ENCODE peak calls at places on chromosomes 12 and 14, in ten cellular contexts. One of them, this sample, is unnamed. For H3K4me1, the result is how much of the 10 kb centered on the place peaks cover.

GRCh38 chr14:70831382-70831781 is 22.1 kb upstream of the MAP3K9 start:
- DNase-seq in heart left ventricle: no peak
- DNase-seq in A549: no peak
- DNase-seq in small intestine: no peak
- DNase-seq in ovary: no peak
- DNase-seq in K562: no peak
- DNase-seq in body of pancreas: no peak
- DNase-seq in fibroblast of lung: no peak
- DNase-seq in effector memory CD4-positive, alpha-beta T cell: no peak
- DNase-seq in tibial nerve: no peak
- DNase-seq in this sample: no peak

GRCh38 chr12:19227880-19228210 is 98.3 kb downstream of the PLEKHA5 start:
- DNase-seq in effector memory CD4-positive, alpha-beta T cell: no peak
- DNase-seq in K562: no peak
- DNase-seq in heart left ventricle: no peak
- DNase-seq in ovary: no peak
- DNase-seq in body of pancreas: no peak
- DNase-seq in small intestine: no peak
- DNase-seq in A549: no peak
- DNase-seq in tibial nerve: no peak
- DNase-seq in fibroblast of lung: no peak
- DNase-seq in this sample: no peak

GRCh38 chr12:67471810-67472209 is 176.7 kb upstream of the DYRK2 start:
- DNase-seq in small intestine: no peak
- DNase-seq in tibial nerve: no peak
- DNase-seq in ovary: no peak
- DNase-seq in heart left ventricle: no peak
- DNase-seq in body of pancreas: no peak
- DNase-seq in A549: no peak
- DNase-seq in effector memory CD4-positive, alpha-beta T cell: no peak
- DNase-seq in fibroblast of lung: no peak
- DNase-seq in K562: no peak
- DNase-seq in this sample: peak

GRCh38 chr12:108696111-108696995 is 35.0 kb downstream of the CORO1C start:
- DNase-seq in A549: no peak
- DNase-seq in body of pancreas: no peak
- DNase-seq in fibroblast of lung: peak
- DNase-seq in small intestine: no peak
- DNase-seq in tibial nerve: peak
- DNase-seq in ovary: no peak
- DNase-seq in K562: peak
- DNase-seq in effector memory CD4-positive, alpha-beta T cell: no peak
- DNase-seq in heart left ventricle: no peak
- DNase-seq in this sample: peak

GRCh38 chr12:90013409-90013808 is 304.8 kb upstream of the ATP2B1 start:
- DNase-seq in small intestine: no peak
- DNase-seq in effector memory CD4-positive, alpha-beta T cell: no peak
- DNase-seq in body of pancreas: no peak
- DNase-seq in ovary: no peak
- DNase-seq in fibroblast of lung: no peak
- DNase-seq in K562: no peak
- DNase-seq in A549: no peak
- DNase-seq in tibial nerve: no peak
- DNase-seq in heart left ventricle: no peak
- DNase-seq in this sample: peak

GRCh38 chr14:105862581-105863239 is 336.3 kb downstream of the TMEM121 start:
- DNase-seq in heart left ventricle: peak
- DNase-seq in small intestine: no peak
- DNase-seq in A549: no peak
- DNase-seq in tibial nerve: no peak
- DNase-seq in body of pancreas: no peak
- DNase-seq in effector memory CD4-positive, alpha-beta T cell: no peak
- DNase-seq in K562: no peak
- DNase-seq in fibroblast of lung: no peak
- DNase-seq in ovary: no peak
- DNase-seq in this sample: no peak

GRCh38 chr12:103455020-103455763 is 40.6 kb downstream of the C12orf42 start:
- DNase-seq in body of pancreas: no peak
- DNase-seq in ovary: no peak
- DNase-seq in fibroblast of lung: no peak
- DNase-seq in tibial nerve: no peak
- DNase-seq in heart left ventricle: no peak
- DNase-seq in K562: no peak
- DNase-seq in effector memory CD4-positive, alpha-beta T cell: no peak
- DNase-seq in small intestine: no peak
- DNase-seq in A549: no peak
- DNase-seq in this sample: no peak

GRCh38 chr14:95242870-95243269 is 76.8 kb downstream of the CLMN start:
- DNase-seq in heart left ventricle: no peak
- DNase-seq in effector memory CD4-positive, alpha-beta T cell: no peak
- DNase-seq in A549: no peak
- DNase-seq in small intestine: no peak
- DNase-seq in body of pancreas: peak
- DNase-seq in fibroblast of lung: no peak
- DNase-seq in ovary: no peak
- DNase-seq in tibial nerve: no peak
- DNase-seq in K562: no peak
- DNase-seq in this sample: no peak

GRCh38 chr14:97377550-97377949 is 580.4 kb downstream of the VRK1 start:
- DNase-seq in ovary: no peak
- DNase-seq in fibroblast of lung: no peak
- DNase-seq in tibial nerve: no peak
- DNase-seq in A549: no peak
- DNase-seq in small intestine: no peak
- DNase-seq in effector memory CD4-positive, alpha-beta T cell: no peak
- DNase-seq in K562: no peak
- DNase-seq in body of pancreas: no peak
- DNase-seq in heart left ventricle: no peak
- DNase-seq in this sample: peak

GRCh38 chr12:131642101-131642540 is 68.8 kb upstream of the SFSWAP start:
- DNase-seq in heart left ventricle: no peak
- DNase-seq in A549: peak
- DNase-seq in effector memory CD4-positive, alpha-beta T cell: no peak
- DNase-seq in ovary: no peak
- DNase-seq in tibial nerve: no peak
- DNase-seq in body of pancreas: no peak
- DNase-seq in K562: peak
- DNase-seq in small intestine: no peak
- DNase-seq in fibroblast of lung: no peak
- DNase-seq in this sample: no peak

GRCh38 chr12:78421011-78421410 is 443.6 kb upstream of the SYT1 start:
- DNase-seq in tibial nerve: no peak
- DNase-seq in fibroblast of lung: peak
- DNase-seq in A549: no peak
- DNase-seq in ovary: no peak
- DNase-seq in effector memory CD4-positive, alpha-beta T cell: no peak
- DNase-seq in heart left ventricle: no peak
- DNase-seq in body of pancreas: no peak
- DNase-seq in K562: no peak
- DNase-seq in small intestine: no peak
- DNase-seq in this sample: no peak

GRCh38 chr14:81348086-81348485 is 52.0 kb downstream of the STON2 start:
- DNase-seq in small intestine: no peak
- DNase-seq in K562: no peak
- DNase-seq in effector memory CD4-positive, alpha-beta T cell: no peak
- DNase-seq in A549: no peak
- DNase-seq in body of pancreas: no peak
- DNase-seq in heart left ventricle: no peak
- DNase-seq in fibroblast of lung: no peak
- DNase-seq in ovary: no peak
- DNase-seq in tibial nerve: no peak
- DNase-seq in this sample: no peak

GRCh38 chr12:22262309-22262708 is 72.2 kb downstream of the ST8SIA1 start:
- DNase-seq in body of pancreas: no peak
- DNase-seq in fibroblast of lung: peak
- DNase-seq in ovary: no peak
- DNase-seq in K562: peak
- DNase-seq in effector memory CD4-positive, alpha-beta T cell: no peak
- DNase-seq in tibial nerve: no peak
- DNase-seq in small intestine: no peak
- DNase-seq in A549: no peak
- DNase-seq in heart left ventricle: no peak
- DNase-seq in this sample: no peak

GRCh38 chr14:79596531-79596930 is 614.8 kb downstream of the DIO2 start:
- DNase-seq in A549: no peak
- DNase-seq in K562: no peak
- DNase-seq in tibial nerve: no peak
- DNase-seq in small intestine: no peak
- DNase-seq in body of pancreas: no peak
- DNase-seq in ovary: no peak
- DNase-seq in effector memory CD4-positive, alpha-beta T cell: no peak
- DNase-seq in fibroblast of lung: peak
- DNase-seq in heart left ventricle: no peak
- DNase-seq in this sample: no peak

GRCh38 chr12:96091833-96092232 is 56.4 kb upstream of the LTA4H start:
- DNase-seq in small intestine: no peak
- DNase-seq in K562: no peak
- DNase-seq in heart left ventricle: no peak
- DNase-seq in effector memory CD4-positive, alpha-beta T cell: no peak
- DNase-seq in A549: no peak
- DNase-seq in body of pancreas: no peak
- DNase-seq in fibroblast of lung: no peak
- DNase-seq in tibial nerve: no peak
- DNase-seq in ovary: no peak
- DNase-seq in this sample: no peak

GRCh38 chr14:76715102-76715926 is 46.0 kb upstream of the VASH1 start:
- DNase-seq in K562: peak
- DNase-seq in effector memory CD4-positive, alpha-beta T cell: no peak
- DNase-seq in body of pancreas: no peak
- DNase-seq in heart left ventricle: peak
- DNase-seq in ovary: no peak
- DNase-seq in small intestine: no peak
- DNase-seq in tibial nerve: no peak
- DNase-seq in A549: no peak
- DNase-seq in fibroblast of lung: no peak
- DNase-seq in this sample: no peak

GRCh38 chr12:5808956-5809355 is 136.1 kb downstream of the ANO2 start:
- DNase-seq in small intestine: no peak
- DNase-seq in body of pancreas: no peak
- DNase-seq in A549: no peak
- DNase-seq in K562: no peak
- DNase-seq in ovary: no peak
- DNase-seq in heart left ventricle: no peak
- DNase-seq in effector memory CD4-positive, alpha-beta T cell: no peak
- DNase-seq in tibial nerve: no peak
- DNase-seq in fibroblast of lung: peak
- DNase-seq in this sample: no peak

GRCh38 chr14:94345344-94346072 is 22.4 kb upstream of the SERPINA6 start:
- DNase-seq in effector memory CD4-positive, alpha-beta T cell: no peak
- DNase-seq in body of pancreas: no peak
- DNase-seq in ovary: no peak
- DNase-seq in heart left ventricle: no peak
- DNase-seq in A549: peak
- DNase-seq in small intestine: peak
- DNase-seq in fibroblast of lung: peak
- DNase-seq in tibial nerve: no peak
- DNase-seq in K562: no peak
- DNase-seq in this sample: no peak

GRCh38 chr12:41619705-41620104 is 431.6 kb downstream of the PDZRN4 start:
- DNase-seq in heart left ventricle: no peak
- DNase-seq in A549: no peak
- DNase-seq in ovary: no peak
- DNase-seq in tibial nerve: no peak
- DNase-seq in small intestine: no peak
- DNase-seq in K562: no peak
- DNase-seq in effector memory CD4-positive, alpha-beta T cell: no peak
- DNase-seq in body of pancreas: no peak
- DNase-seq in fibroblast of lung: no peak
- DNase-seq in this sample: no peak

GRCh38 chr12:109860961-109861360 is 19.4 kb downstream of the GLTP start:
- DNase-seq in ovary: no peak
- DNase-seq in tibial nerve: no peak
- DNase-seq in A549: no peak
- DNase-seq in heart left ventricle: no peak
- DNase-seq in K562: no peak
- DNase-seq in body of pancreas: no peak
- DNase-seq in small intestine: no peak
- DNase-seq in fibroblast of lung: no peak
- DNase-seq in effector memory CD4-positive, alpha-beta T cell: no peak
- DNase-seq in this sample: no peak
- H3K27ac ChIP-seq in ovary: no peak
- H3K27ac ChIP-seq in tibial nerve: peak
- H3K27ac ChIP-seq in A549: no peak
- H3K27ac ChIP-seq in heart left ventricle: no peak
- H3K27ac ChIP-seq in K562: no peak
- H3K27ac ChIP-seq in body of pancreas: no peak
- H3K27ac ChIP-seq in small intestine: no peak
- H3K27ac ChIP-seq in fibroblast of lung: no peak
- H3K27ac ChIP-seq in effector memory CD4-positive, alpha-beta T cell: no peak
- H3K27ac ChIP-seq in this sample: no peak

GRCh38 chr14:77988096-77988870 is 181.9 kb upstream of the NRXN3 start:
- DNase-seq in K562: no peak
- DNase-seq in A549: no peak
- DNase-seq in heart left ventricle: no peak
- DNase-seq in body of pancreas: no peak
- DNase-seq in effector memory CD4-positive, alpha-beta T cell: no peak
- DNase-seq in ovary: no peak
- DNase-seq in fibroblast of lung: peak
- DNase-seq in small intestine: no peak
- DNase-seq in tibial nerve: peak
- DNase-seq in this sample: no peak
- H3K4me1 ChIP-seq in K562: under half
- H3K4me1 ChIP-seq in A549: under half
- H3K4me1 ChIP-seq in heart left ventricle: under half
- H3K4me1 ChIP-seq in body of pancreas: under half
- H3K4me1 ChIP-seq in effector memory CD4-positive, alpha-beta T cell: under half
- H3K4me1 ChIP-seq in ovary: under half
- H3K4me1 ChIP-seq in fibroblast of lung: under half
- H3K4me1 ChIP-seq in small intestine: under half
- H3K4me1 ChIP-seq in tibial nerve: under half
- H3K4me1 ChIP-seq in this sample: under half

GRCh38 chr12:11862794-11863193 is 207.9 kb upstream of the BCL2L14 start:
- DNase-seq in heart left ventricle: no peak
- DNase-seq in small intestine: no peak
- DNase-seq in A549: no peak
- DNase-seq in K562: no peak
- DNase-seq in tibial nerve: no peak
- DNase-seq in ovary: no peak
- DNase-seq in effector memory CD4-positive, alpha-beta T cell: no peak
- DNase-seq in fibroblast of lung: peak
- DNase-seq in body of pancreas: peak
- DNase-seq in this sample: no peak
- H3K27ac ChIP-seq in heart left ventricle: peak
- H3K27ac ChIP-seq in small intestine: no peak
- H3K27ac ChIP-seq in A549: no peak
- H3K27ac ChIP-seq in K562: no peak
- H3K27ac ChIP-seq in tibial nerve: peak
- H3K27ac ChIP-seq in ovary: peak
- H3K27ac ChIP-seq in effector memory CD4-positive, alpha-beta T cell: no peak
- H3K27ac ChIP-seq in fibroblast of lung: peak
- H3K27ac ChIP-seq in body of pancreas: peak
- H3K27ac ChIP-seq in this sample: no peak

DNA sequence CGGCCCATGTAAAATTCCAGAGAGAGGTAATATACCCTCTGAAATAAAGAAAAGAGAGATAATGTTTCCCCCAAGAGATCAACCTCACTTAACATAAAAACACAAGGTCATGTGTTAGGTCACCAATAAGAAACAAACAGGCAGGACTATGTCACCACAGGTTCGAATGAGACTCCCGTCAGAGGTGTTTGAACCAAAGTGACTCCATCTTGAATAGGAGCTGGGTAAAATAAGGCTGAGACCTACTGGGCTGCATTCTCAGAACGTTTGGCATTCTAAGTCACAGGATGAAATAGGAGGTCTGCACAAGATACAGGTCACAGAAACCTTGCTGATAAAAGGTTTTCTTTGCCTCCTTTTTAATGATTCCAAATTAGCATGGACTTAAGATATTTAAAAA is 6.5 kb downstream of the PYGL start:
- DNase-seq in fibroblast of lung: no peak
- DNase-seq in heart left ventricle: no peak
- DNase-seq in tibial nerve: no peak
- DNase-seq in small intestine: no peak
- DNase-seq in A549: no peak
- DNase-seq in K562: no peak
- DNase-seq in effector memory CD4-positive, alpha-beta T cell: no peak
- DNase-seq in ovary: no peak
- DNase-seq in body of pancreas: no peak
- DNase-seq in this sample: no peak
- H3K4me1 ChIP-seq in fibroblast of lung: under half
- H3K4me1 ChIP-seq in heart left ventricle: under half
- H3K4me1 ChIP-seq in tibial nerve: under half
- H3K4me1 ChIP-seq in small intestine: under half
- H3K4me1 ChIP-seq in A549: under half
- H3K4me1 ChIP-seq in K562: under half
- H3K4me1 ChIP-seq in effector memory CD4-positive, alpha-beta T cell: under half
- H3K4me1 ChIP-seq in ovary: under half
- H3K4me1 ChIP-seq in body of pancreas: under half
- H3K4me1 ChIP-seq in this sample: under half

This sample was measured in cardiac muscle cell.